ENCODE peak calls at places on chromosomes 13 and 19, in seven cellular contexts. L is activated CD4-positive, alpha-beta T cell treated with anti-CD3 and anti-CD28 coated beads, Interleukin-2, amount 10 ng/mL, durations not matched to agents 7 days and 5 days; M is foreskin fibroblast; C is stimulated activated CD4-positive, alpha-beta T cell treated with anti-CD3 and anti-CD28 coated beads, Interleukin-12 subunit alpha, Interleukin-12 subunit beta, amount 100 ng/mL, for 4 hours; U is posterior cingulate gyrus; S is dorsolateral prefrontal cortex; J is progenitor cell of endocrine pancreas. A is an unnamed sample.

GRCh38 chr19:17105548-17105947 is 30.0 kb downstream of the MYO9B start:
- DNase-seq in C (no peak), L (no peak), M (no peak), U (no peak), J (no peak), S (no peak), A (no peak)

GRCh38 chr19:794989-795658 is 2.1 kb upstream of the PTBP1 start:
- DNase-seq in S (no peak), C (no peak), L (no peak), J (no peak), M (no peak), U (no peak), A (no peak)

GRCh38 chr13:59445812-59446211 is 717.9 kb downstream of the DIAPH3 start:
- DNase-seq in S (no peak), J (no peak), C (no peak), L (no peak), M (no peak), U (no peak), A (no peak)

GRCh38 chr13:114134111-114134943 is 1.9 kb upstream of the RASA3 start:
- DNase-seq in C (no peak), L (no peak), J (no peak), U (no peak), S (no peak), M (no peak), A (no peak)

GRCh38 chr19:29771708-29772415 is 39.9 kb upstream of the CCNE1 start:
- DNase-seq in M (peak; percentile 47), L (peak; percentile 32), U (no peak), J (peak; percentile 58), S (peak; percentile 37), C (peak; percentile 10), A (peak; percentile 32)

GRCh38 chr13:111956261-111957151 is 110.4 kb upstream of the SOX1 start:
- DNase-seq in L (no peak), M (no peak), J (no peak), U (no peak), C (no peak), S (no peak), A (no peak)

GRCh38 chr13:51258612-51259358 is 36.6 kb downstream of the FAM124A start:
- DNase-seq in U (no peak), J (no peak), L (no peak), M (no peak), C (no peak), S (no peak), A (no peak)

GRCh38 chr13:29131881-29132668 is 311.9 kb downstream of the MTUS2 start:
- DNase-seq in C (no peak), M (no peak), J (no peak), U (no peak), L (no peak), S (no peak), A (no peak)

GRCh38 chr19:18221815-18222725 is 4.2 kb downstream of the PDE4C start:
- DNase-seq in U (no peak), S (no peak), C (no peak), M (no peak), L (no peak), J (no peak), A (no peak)

GRCh38 chr19:46065486-46065885 is 24.7 kb upstream of the IGFL4 start:
- DNase-seq in C (no peak), M (peak; percentile 61), L (no peak), U (no peak), J (no peak), S (no peak), A (no peak)

GRCh38 chr13:29922281-29922821 is 71.9 kb upstream of the UBL3 start:
- DNase-seq in U (no peak), J (no peak), S (no peak), C (no peak), L (peak; percentile 13), M (peak; percentile 24), A (no peak)

GRCh38 chr19:19661675-19662251 is 1.7 kb downstream of the ATP13A1 start:
- DNase-seq in S (no peak), L (peak; percentile 56), U (no peak), C (no peak), J (no peak), M (no peak), A (no peak)

GRCh38 chr13:44352671-44353070 is 21.0 kb upstream of the SERP2 start:
- DNase-seq in L (no peak), J (no peak), M (no peak), S (no peak), C (no peak), U (no peak), A (no peak)

GRCh38 chr13:100601716-100602115 is 13.1 kb upstream of the GGACT start:
- DNase-seq in J (no peak), S (no peak), U (no peak), M (no peak), L (no peak), C (no peak), A (no peak)

GRCh38 chr19:18273566-18274302 is 518 bp downstream of the IQCN start:
- DNase-seq in C (no peak), S (no peak), L (no peak), M (no peak), U (no peak), J (no peak), A (no peak)

GRCh38 chr13:99018418-99019180 is 40.7 kb upstream of the DOCK9 start:
- DNase-seq in J (no peak), C (no peak), L (no peak), M (peak; percentile 33), S (no peak), U (no peak), A (no peak)

GRCh38 chr13:30726192-30726591 is 9.2 kb upstream of the ALOX5AP start:
- DNase-seq in J (no peak), M (no peak), U (no peak), L (no peak), S (no peak), C (no peak), A (no peak)

GRCh38 chr19:11950312-11950711 is 14.5 kb upstream of the ZNF763 start:
- DNase-seq in S (no peak), J (no peak), U (no peak), L (no peak), M (no peak), C (no peak), A (no peak)

GRCh38 chr13:28273919-28274318 is 135.6 kb downstream of the PAN3 start:
- DNase-seq in J (no peak), L (no peak), U (no peak), C (no peak), M (no peak), S (no peak), A (no peak)

GRCh38 chr19:22606212-22606553 is 27.9 kb upstream of the ZNF492 start:
- DNase-seq in M (no peak), S (no peak), C (no peak), U (no peak), L (no peak), J (no peak), A (no peak)

GRCh38 chr19:40411125-40411842 is 1.9 kb downstream of the PRX start:
- DNase-seq in M (no peak), C (no peak), J (no peak), U (no peak), L (no peak), S (no peak), A (no peak)

GRCh38 chr13:75514080-75515040 is 23.3 kb downstream of the COMMD6 start:
- DNase-seq in C (no peak), M (no peak), S (no peak), J (no peak), U (no peak), L (no peak), A (no peak)

GRCh38 chr13:83162493-83162892 is 719.8 kb downstream of the SLITRK1 start:
- DNase-seq in L (no peak), M (no peak), U (no peak), C (no peak), J (no peak), S (no peak), A (no peak)

GRCh38 chr13:20414475-20415287 is 111.0 kb downstream of the CRYL1 start:
- DNase-seq in C (no peak), J (no peak), U (no peak), S (no peak), M (no peak), L (no peak), A (no peak)

A was measured in hypothalamus.